ENCODE peak calls at places on chromosomes 1 and 21, in four cellular contexts. Y, K, Z and L are unnamed samples.

GRCh38 chr1:47844556-47844950 is 152.6 kb downstream of the TRABD2B start:
- DNase-seq in Z (no peak), K (no peak), Y (no peak), L (no peak)

GRCh38 chr1:32925360-32926142 is 24.4 kb upstream of the TMEM54 start:
- DNase-seq in Y (peak), Z (no peak), K (no peak), L (no peak)

GRCh38 chr1:55275151-55275748 is 60.1 kb upstream of the USP24 start:
- DNase-seq in Y (peak), K (no peak), Z (no peak), L (no peak)

GRCh38 chr21:37416914-37417313 is 50.3 kb downstream of the DYRK1A start:
- DNase-seq in K (no peak), Y (no peak), Z (no peak), L (no peak)

GRCh38 chr1:246724725-246725095 is 501 bp downstream of the SCCPDH start:
- DNase-seq in Y (peak), Z (no peak), K (peak), L (no peak)

GRCh38 chr1:203593723-203594122 is 32.9 kb upstream of the ATP2B4 start:
- DNase-seq in K (peak), Z (peak), Y (peak), L (no peak)

GRCh38 chr21:45366931-45367401 is 38.0 kb upstream of the COL18A1 start:
- DNase-seq in Y (no peak), K (peak), Z (no peak), L (no peak)

GRCh38 chr1:30657131-30658013 is 66.0 kb downstream of the MATN1 start:
- DNase-seq in Z (no peak), K (peak), Y (no peak), L (no peak)

GRCh38 chr21:44408226-44408625 is 47.1 kb upstream of the LRRC3 start:
- DNase-seq in K (no peak), Y (no peak), Z (no peak), L (no peak)

GRCh38 chr1:183783896-183784637 is 20.9 kb upstream of the RGL1 start:
- DNase-seq in K (no peak), Z (no peak), Y (no peak), L (no peak)

GRCh38 chr1:165443539-165444289 is 1.2 kb downstream of the RXRG start:
- DNase-seq in K (no peak), Z (no peak), Y (peak), L (no peak)

GRCh38 chr1:55823521-55824296 is 608.5 kb upstream of the USP24 start:
- DNase-seq in Y (no peak), K (no peak), Z (no peak), L (no peak)

GRCh38 chr1:85656256-85656655 is 52.0 kb downstream of the ZNHIT6 start:
- DNase-seq in Z (no peak), Y (no peak), K (no peak), L (no peak)

GRCh38 chr1:12412439-12412838 is 182.6 kb downstream of the VPS13D start:
- DNase-seq in Y (no peak), Z (no peak), K (no peak), L (no peak)

GRCh38 chr1:226542623-226543103 is 5.9 kb upstream of the STUM start:
- DNase-seq in K (peak), Y (no peak), Z (no peak), L (no peak)

GRCh38 chr1:151713874-151714273 is 2.7 kb downstream of the CELF3 start:
- DNase-seq in Z (no peak), K (no peak), Y (no peak), L (peak)

GRCh38 chr1:156128749-156129682 is 14.5 kb downstream of the LMNA start:
- DNase-seq in Z (no peak), Y (no peak), K (no peak), L (no peak)

GRCh38 chr21:34736116-34736870 is 67.5 kb downstream of the CLIC6 start:
- DNase-seq in Z (no peak), Y (no peak), K (no peak), L (no peak)

GRCh38 chr1:155124503-155125463 is 2.9 kb upstream of the EFNA1 start:
- DNase-seq in K (peak), Y (peak), Z (no peak), L (peak)

GRCh38 chr21:16573581-16573980 is 843.8 kb downstream of the USP25 start:
- DNase-seq in Y (no peak), K (no peak), Z (no peak), L (no peak)

GRCh38 chr1:181504294-181505115 is 21.2 kb downstream of the CACNA1E start:
- DNase-seq in Z (peak), Y (peak), K (no peak), L (no peak)

GRCh38 chr1:9852410-9853301 is 28.9 kb upstream of the CLSTN1 start:
- DNase-seq in Z (no peak), K (no peak), Y (no peak), L (no peak)

GRCh38 chr1:231931846-231932454 is 305.4 kb downstream of the DISC1 start:
- DNase-seq in Z (peak), Y (peak), K (no peak), L (no peak)

GRCh38 chr1:187481581-187482148 is 652.9 kb downstream of the PLA2G4A start:
- DNase-seq in Z (no peak), K (no peak), Y (no peak), L (no peak)

GRCh38 chr21:42360317-42360716 is 6.0 kb downstream of the TFF1 start:
- DNase-seq in K (peak), Y (peak), Z (peak), L (no peak)

GRCh38 chr1:237124856-237125462 is 83.0 kb downstream of the RYR2 start:
- DNase-seq in Z (peak), Y (peak), K (no peak), L (no peak)

GRCh38 chr1:36542962-36543515 is 60.3 kb upstream of the CSF3R start:
- DNase-seq in Z (peak), K (no peak), Y (peak), L (no peak)

GRCh38 chr1:203569490-203570318 is 56.9 kb upstream of the ATP2B4 start:
- DNase-seq in Z (no peak), K (no peak), Y (no peak), L (no peak)

GRCh38 chr21:31556662-31557061 is 102.8 kb upstream of the SOD1 start:
- DNase-seq in Z (no peak), K (no peak), Y (no peak), L (no peak)

GRCh38 chr1:176949033-176949662 is 215.4 kb downstream of the ASTN1 start:
- DNase-seq in Y (peak), Z (peak), K (peak), L (peak)

GRCh38 chr1:221562542-221563475 is 179.1 kb downstream of the DUSP10 start:
- DNase-seq in Z (no peak), Y (no peak), K (no peak), L (no peak)

GRCh38 chr1:223706077-223706988 is 6.0 kb upstream of the CAPN2 start:
- DNase-seq in Z (no peak), K (no peak), Y (no peak), L (no peak)

GRCh38 chr1:41021526-41022308 is at the start of gene SLFNL1:
- DNase-seq in Z (no peak), K (no peak), Y (peak), L (no peak)

GRCh38 chr1:54989473-54989872 is 9.0 kb downstream of the TMEM61 start:
- DNase-seq in Y (no peak), K (peak), Z (no peak), L (no peak)

GRCh38 chr1:1170891-1171550 is 2.7 kb upstream of the TTLL10 start:
- DNase-seq in Y (no peak), K (peak), Z (no peak), L (no peak)

DNA sequence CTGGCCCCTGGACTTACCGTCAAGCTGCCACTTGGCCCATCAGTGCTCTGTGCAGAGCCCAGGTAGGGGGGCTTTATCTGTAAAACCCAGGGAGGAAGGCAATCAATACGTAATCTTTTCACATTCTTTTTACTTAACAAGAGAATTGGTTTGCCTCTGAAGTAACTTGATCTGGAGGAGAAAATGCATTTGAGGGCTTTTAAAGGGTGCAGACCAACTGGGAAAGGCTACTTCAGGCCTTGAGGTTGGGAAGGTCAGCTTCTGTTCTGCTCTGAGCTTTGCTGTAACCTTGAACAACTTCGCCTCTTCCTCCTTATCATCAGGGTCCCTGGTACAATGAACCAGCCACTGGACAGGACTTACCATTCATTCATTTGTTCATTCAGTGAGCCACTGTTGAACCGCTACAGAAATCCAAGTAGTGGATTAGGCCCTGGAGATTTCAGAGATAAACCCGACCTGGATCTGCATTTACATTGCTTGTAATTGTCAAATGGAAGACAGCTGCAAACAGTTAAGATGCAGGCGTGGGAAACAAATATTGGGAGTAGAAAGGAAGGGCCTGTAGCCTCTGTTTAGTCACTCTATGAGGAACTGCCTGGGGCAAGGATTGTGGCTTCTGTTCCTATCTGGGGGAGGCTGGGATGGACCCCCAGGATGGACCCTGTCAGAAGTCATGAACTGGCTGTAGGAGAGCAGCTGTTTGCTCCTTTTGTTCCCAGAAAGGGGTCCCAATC is 90.9 kb downstream of the MAN1C1 start:
- DNase-seq in Y (peak), K (no peak), Z (no peak), L (no peak)
- H3K4me3 ChIP-seq in Y (peak), K (no peak), Z (no peak), L (peak)

GRCh38 chr1:197141556-197141955 is 4.9 kb downstream of the ASPM start:
- DNase-seq in Y (no peak), K (no peak), Z (no peak), L (no peak)
- H3K4me3 ChIP-seq in Y (no peak), K (no peak), Z (peak), L (no peak)

DNA sequence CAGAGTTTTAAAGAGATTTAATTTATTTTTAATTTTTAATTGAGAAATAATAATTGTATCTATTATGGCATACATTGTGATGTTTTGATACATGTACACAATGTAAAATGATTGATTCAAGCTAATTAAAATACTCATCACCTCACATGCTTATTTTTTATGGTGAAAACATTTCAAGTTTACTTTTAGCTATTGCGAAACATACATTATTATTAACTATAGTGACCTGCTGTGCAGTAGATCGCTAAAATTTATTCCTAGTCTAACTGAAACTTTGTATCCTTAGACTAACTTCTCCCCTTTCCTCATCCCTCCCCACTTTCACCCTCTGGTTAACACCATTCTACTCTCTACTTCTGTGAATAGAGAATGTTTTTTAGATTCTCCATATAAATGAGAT is 191.6 kb downstream of the DNAH14 start:
- DNase-seq in Y (no peak), K (no peak), Z (no peak), L (no peak)
- H3K4me3 ChIP-seq in Y (no peak), K (no peak), Z (no peak), L (no peak)

DNA sequence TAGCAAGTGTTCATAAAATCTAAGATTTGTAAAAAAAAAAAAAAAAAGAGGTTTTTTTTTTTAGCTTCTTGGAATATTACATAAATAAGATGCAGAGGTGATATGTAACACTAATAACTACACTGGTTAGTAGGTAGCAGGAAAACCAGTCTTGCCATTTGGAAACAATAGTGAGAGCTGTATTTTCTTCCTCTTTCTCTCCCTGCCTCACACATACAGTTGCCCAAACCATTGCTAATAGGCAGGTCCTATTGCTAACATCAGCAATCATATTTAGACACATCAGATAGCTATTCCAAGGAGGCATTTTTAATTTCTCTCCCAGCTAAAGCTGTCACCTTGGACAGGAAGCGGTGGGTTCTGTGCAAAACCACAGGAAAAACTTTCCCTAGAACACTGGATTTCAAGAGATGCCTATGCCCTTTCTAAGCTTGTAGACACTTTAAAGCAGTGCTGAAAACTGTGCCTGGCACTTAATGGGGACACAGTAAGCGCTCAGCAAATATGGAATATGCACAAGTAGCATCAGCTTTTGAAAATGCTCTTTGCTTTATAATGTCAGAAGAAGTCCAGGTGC is 50.8 kb upstream of the TARBP1 start:
- DNase-seq in Z (no peak), Y (no peak), K (no peak), L (no peak)
- H3K4me3 ChIP-seq in Z (no peak), Y (no peak), K (no peak), L (no peak)

GRCh38 chr1:228213917-228214808 is 6.3 kb downstream of the OBSCN start:
- DNase-seq in Z (no peak), K (no peak), Y (no peak), L (no peak)
- H3K4me3 ChIP-seq in Z (peak), K (no peak), Y (peak), L (no peak)

GRCh38 chr1:27567183-27567526 is 36.8 kb downstream of the AHDC1 start:
- DNase-seq in K (no peak), Z (no peak), Y (no peak), L (no peak)
- H3K4me3 ChIP-seq in K (no peak), Z (no peak), Y (no peak), L (no peak)